ENCODE peak calls at places on chromosomes 4 and X, in four cellular contexts. M is HCT116, J is GM12878, R is K562. D is an unnamed sample. For H4K20me1, the result is how much of the 10 kb centered on the place peaks cover.

GRCh38 chr4:13876940-13877339 is 249.4 kb upstream of the BOD1L1 start:
- DNase-seq in M (no peak), J (no peak), R (no peak), D (no peak)

GRCh38 chr4:138175337-138175794 is 66.8 kb downstream of the SLC7A11 start:
- DNase-seq in M (no peak), J (no peak), R (no peak), D (peak)

GRCh38 chr4:62709618-62710252 is 1509.6 kb downstream of the ADGRL3 start:
- DNase-seq in M (no peak), J (no peak), R (no peak), D (no peak)

GRCh38 chr4:26028793-26029511 is 114.9 kb downstream of the SMIM20 start:
- DNase-seq in M (no peak), J (no peak), R (peak), D (peak)

GRCh38 chr4:82706349-82707000 is 92.1 kb downstream of the SCD5 start:
- DNase-seq in M (no peak), J (no peak), R (no peak), D (no peak)

GRCh38 chr4:66465111-66465510 is 794.8 kb upstream of the EPHA5 start:
- DNase-seq in M (no peak), J (no peak), R (no peak), D (no peak)

GRCh38 chrX:10158279-10158939 is 1.6 kb downstream of the CLCN4 start:
- DNase-seq in M (no peak), J (no peak), R (no peak), D (peak)

GRCh38 chrX:786441-786881 is 155.9 kb downstream of the SHOX start:
- DNase-seq in M (no peak), J (no peak), R (no peak), D (no peak)

GRCh38 chr4:142532054-142532453 is 314.0 kb downstream of the INPP4B start:
- DNase-seq in M (no peak), J (no peak), R (no peak), D (no peak)

GRCh38 chrX:45524296-45524695 is 323.6 kb upstream of the DIPK2B start:
- DNase-seq in M (no peak), J (no peak), R (no peak), D (peak)

GRCh38 chr4:168868044-168868855 is 141.8 kb downstream of the CBR4 start:
- DNase-seq in M (no peak), J (no peak), R (no peak), D (peak)

GRCh38 chr4:39043697-39044363 is 11.6 kb upstream of the TMEM156 start:
- DNase-seq in M (no peak), J (peak), R (no peak), D (peak)

GRCh38 chr4:82782626-82783025 is 16.0 kb downstream of the SCD5 start:
- DNase-seq in M (no peak), J (no peak), R (no peak), D (no peak)

GRCh38 chr4:72314869-72315268 is 254.2 kb downstream of the ADAMTS3 start:
- DNase-seq in M (no peak), J (no peak), R (no peak), D (peak)

GRCh38 chr4:186029731-186030421 is 39.1 kb upstream of the TLR3 start:
- DNase-seq in M (no peak), J (no peak), R (no peak), D (peak)

GRCh38 chrX:49071877-49072711 is 1.7 kb downstream of the PRAF2 start:
- DNase-seq in M (no peak), J (no peak), R (no peak), D (peak)

GRCh38 chrX:109472939-109473713 is 8.8 kb downstream of the GUCY2F start:
- DNase-seq in M (peak), J (no peak), R (no peak), D (peak)

GRCh38 chrX:118963159-118963558 is 11.3 kb upstream of the LONRF3 start:
- DNase-seq in M (no peak), J (no peak), R (no peak), D (no peak)

GRCh38 chr4:42104521-42104920 is 47.9 kb downstream of the BEND4 start:
- DNase-seq in M (no peak), J (no peak), R (no peak), D (no peak)

GRCh38 chr4:141676087-141676486 is 39.7 kb downstream of the IL15 start:
- DNase-seq in M (no peak), J (no peak), R (no peak), D (no peak)

GRCh38 chr4:82268050-82268825 is 105.6 kb downstream of the HNRNPD start:
- DNase-seq in M (peak), J (no peak), R (peak), D (peak)

GRCh38 chrX:13258725-13259124 is 61.1 kb downstream of the ATXN3L start:
- DNase-seq in M (no peak), J (peak), R (no peak), D (no peak)

GRCh38 chr4:135508006-135508714 is 1306.6 kb upstream of the PABPC4L start:
- DNase-seq in M (peak), J (no peak), R (no peak), D (peak)
- TF ChIP-seq MAX in M (peak), J (no peak), R (no peak), D (no peak)

GRCh38 chr4:40225497-40225896 is 28.7 kb downstream of the RHOH start:
- DNase-seq in M (no peak), J (no peak), R (no peak), D (no peak)

GRCh38 chr4:40228497-40229365 is 31.9 kb downstream of the RHOH start:
- DNase-seq in M (no peak), J (peak), R (peak), D (no peak)

GRCh38 chr4:40223343-40223742 is 26.5 kb downstream of the RHOH start:
- DNase-seq in M (no peak), J (no peak), R (no peak), D (no peak)

GRCh38 chr4:40231464-40231863 is 34.6 kb downstream of the RHOH start:
- DNase-seq in M (no peak), J (no peak), R (no peak), D (no peak)

GRCh38 chr4:40227284-40227683 is 30.5 kb downstream of the RHOH start:
- DNase-seq in M (no peak), J (peak), R (no peak), D (no peak)
- H4K20me1 ChIP-seq in M (under half), J (under half), R (under half), D (under half)

GRCh38 chr4:8199594-8200301 is 658 bp downstream of the SH3TC1 start:
- DNase-seq in M (no peak), J (no peak), R (no peak), D (peak)

GRCh38 chr4:8202108-8202507 is 3.0 kb downstream of the SH3TC1 start:
- DNase-seq in M (no peak), J (no peak), R (no peak), D (no peak)

GRCh38 chr4:8202526-8203375 is 3.7 kb downstream of the SH3TC1 start:
- DNase-seq in M (no peak), J (no peak), R (no peak), D (no peak)

GRCh38 chr4:8200302-8200975 is 1.3 kb downstream of the SH3TC1 start:
- DNase-seq in M (no peak), J (no peak), R (peak), D (peak)

GRCh38 chr4:8201341-8201781 is 2.3 kb downstream of the SH3TC1 start:
- DNase-seq in M (no peak), J (peak), R (no peak), D (peak)
- TF ChIP-seq POLR2A in M (no peak), J (no peak), R (no peak), D (no peak)

DNA sequence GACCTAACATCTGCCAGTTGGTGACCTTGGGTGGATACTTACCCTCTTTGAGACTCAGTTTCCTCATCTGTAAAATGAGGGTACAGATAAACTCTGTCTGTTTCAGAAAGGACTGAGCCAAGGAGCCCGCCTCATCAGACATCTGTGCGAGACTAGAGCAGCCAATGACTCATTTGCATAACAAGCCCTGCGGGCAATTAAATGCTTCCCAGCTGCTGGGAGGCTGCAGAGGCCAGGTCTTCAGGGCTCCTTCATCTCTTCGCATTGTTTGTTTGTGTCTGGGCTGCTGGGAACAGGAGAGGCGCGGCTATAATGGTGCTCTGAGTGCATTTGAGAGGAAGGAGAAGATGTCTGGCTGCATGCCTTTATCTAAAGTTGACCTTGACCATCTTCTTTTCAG is 85.0 kb downstream of the ADRA2C start:
- DNase-seq in M (no peak), J (no peak), R (no peak), D (no peak)
- TF ChIP-seq MAX in M (no peak), J (no peak), R (no peak), D (no peak)

GRCh38 chrX:68942141-68942540 is 113.3 kb downstream of the EFNB1 start:
- DNase-seq in M (no peak), J (no peak), R (no peak), D (no peak)

GRCh38 chrX:68942797-68943196 is 114.0 kb downstream of the EFNB1 start:
- DNase-seq in M (no peak), J (no peak), R (no peak), D (no peak)

GRCh38 chrX:68940601-68941000 is 111.8 kb downstream of the EFNB1 start:
- DNase-seq in M (no peak), J (no peak), R (no peak), D (no peak)

GRCh38 chrX:68939868-68940267 is 111.0 kb downstream of the EFNB1 start:
- DNase-seq in M (no peak), J (no peak), R (no peak), D (no peak)

GRCh38 chrX:68941385-68941952 is 112.6 kb downstream of the EFNB1 start:
- DNase-seq in M (no peak), J (no peak), R (no peak), D (no peak)
- H4K20me1 ChIP-seq in M (under half), J (under half), R (under half), D (under half)

DNA sequence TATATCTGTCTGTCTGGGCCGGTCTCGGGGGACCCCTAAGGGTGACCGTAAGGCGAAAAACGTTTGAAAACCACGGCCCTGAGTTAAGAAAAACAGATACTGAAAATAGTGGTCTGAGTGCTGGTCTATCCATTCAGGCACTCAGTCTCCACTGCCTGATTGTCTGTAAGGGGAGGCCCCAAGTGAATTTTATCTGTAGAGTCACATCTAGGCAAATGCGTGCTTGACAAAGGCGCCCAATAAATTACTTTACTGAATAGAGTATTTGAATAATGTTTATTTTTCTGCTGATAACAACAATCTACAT is 461 bp downstream of the HNRNPH2 start:
- DNase-seq in M (no peak), J (no peak), R (peak), D (no peak)
- TF ChIP-seq POLR2A in M (no peak), J (no peak), R (peak), D (no peak)

GRCh38 chr4:86497131-86497530 is 97.0 kb upstream of the PTPN13 start:
- DNase-seq in M (no peak), J (peak), R (no peak), D (no peak)

GRCh38 chr4:86500527-86500926 is 93.6 kb upstream of the PTPN13 start:
- DNase-seq in M (no peak), J (no peak), R (no peak), D (no peak)

GRCh38 chr4:86496094-86497060 is 97.7 kb upstream of the PTPN13 start:
- DNase-seq in M (peak), J (no peak), R (peak), D (peak)

GRCh38 chr4:86497980-86498379 is 96.1 kb upstream of the PTPN13 start:
- DNase-seq in M (no peak), J (no peak), R (no peak), D (no peak)

DNA sequence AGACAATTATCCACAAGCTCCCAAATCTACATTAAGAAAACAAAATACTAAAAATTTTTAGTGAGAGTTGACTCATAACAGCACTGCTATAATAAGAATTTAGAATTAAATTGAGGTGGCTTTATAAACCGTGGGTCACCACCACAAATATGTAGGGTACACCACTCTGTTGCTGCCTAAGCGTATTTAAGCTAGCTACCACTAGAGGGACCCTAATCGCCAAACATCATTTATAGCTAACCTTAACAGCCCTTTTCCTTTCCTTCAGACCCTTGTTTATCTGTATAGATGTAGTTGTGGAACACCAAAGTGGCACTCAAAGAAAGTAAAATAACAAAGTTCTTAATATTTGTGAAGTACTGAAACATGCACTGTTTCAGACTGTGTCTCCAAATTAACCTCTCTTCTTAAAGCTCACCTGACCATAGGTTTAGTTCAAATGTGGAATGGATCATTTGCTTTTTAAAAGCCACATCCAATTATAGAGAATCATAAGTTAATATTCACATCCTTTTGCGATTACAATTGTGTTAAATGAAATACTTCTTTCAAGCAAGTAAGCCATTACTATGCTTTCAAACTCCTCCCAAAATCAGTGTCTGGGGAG is 95.5 kb upstream of the PTPN13 start:
- DNase-seq in M (peak), J (no peak), R (peak), D (peak)
- TF ChIP-seq MAX in M (no peak), J (no peak), R (no peak), D (no peak)

DNA sequence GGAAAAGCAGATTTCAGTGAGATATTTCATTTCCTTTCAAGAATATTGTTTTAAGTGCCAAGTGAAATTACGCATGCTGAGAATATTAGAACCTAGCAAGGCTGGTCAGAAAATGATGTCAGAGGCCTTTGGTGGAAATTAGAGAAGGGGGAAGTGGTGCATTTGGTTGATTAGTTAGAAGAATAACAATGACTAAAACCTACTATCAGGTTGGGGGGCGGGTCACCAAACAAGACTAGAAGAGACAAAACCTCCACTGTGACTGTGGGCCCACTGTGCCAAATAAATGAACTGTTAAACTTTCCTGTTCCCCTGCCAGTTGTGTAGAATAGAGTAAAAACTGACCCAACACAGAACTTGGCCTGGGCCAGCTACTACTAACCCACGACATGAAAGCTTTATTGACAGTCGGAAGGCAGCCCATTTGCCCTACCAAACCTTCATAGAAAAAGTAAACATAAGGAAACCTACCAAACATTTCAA is 2.9 kb downstream of the RAPGEF2 start:
- DNase-seq in M (no peak), J (peak), R (no peak), D (peak)
- H4K20me1 ChIP-seq in M (under half), J (under half), R (under half), D (under half)

GRCh38 chrX:153794018-153794896 is at the start of the genes IDH3G and SSR4:
- DNase-seq in M (peak), J (peak), R (peak), D (peak)

GRCh38 chrX:153794897-153795816 is 689 bp downstream of the SSR4 start:
- DNase-seq in M (no peak), J (no peak), R (peak), D (peak)

GRCh38 chrX:153791104-153791852 is 2.9 kb downstream of the IDH3G start:
- DNase-seq in M (no peak), J (no peak), R (peak), D (no peak)

GRCh38 chrX:153792368-153792767 is 1.8 kb downstream of the IDH3G start:
- DNase-seq in M (no peak), J (no peak), R (no peak), D (no peak)

GRCh38 chrX:153793291-153793690 is 884 bp downstream of the IDH3G start:
- DNase-seq in M (no peak), J (no peak), R (peak), D (no peak)
- TF ChIP-seq POLR2A in M (no peak), J (no peak), R (no peak), D (no peak)

GRCh38 chr4:19156786-19157185 is 1094.9 kb upstream of the SLIT2 start:
- DNase-seq in M (no peak), J (no peak), R (no peak), D (no peak)
- TF ChIP-seq MAX in M (no peak), J (no peak), R (no peak), D (no peak)

D was measured in endothelial cell of umbilical vein.